ENCODE peak calls at places on chromosome 1, in seven cellular contexts. One of them, this sample, is unnamed.
A peak's percentile ranks its signal among the peaks of the same experiment; 100 is the strongest.

GRCh38 chr1:226939439-226940028 is 560 bp upstream of the COQ8A start:
- DNase-seq in fibroblast of lung: no peak
- DNase-seq in lower leg skin: peak; percentile 95
- DNase-seq in PC-3: peak; percentile 66
- DNase-seq in transverse colon: peak; percentile 67
- DNase-seq in B cell: peak; percentile 69
- DNase-seq in endothelial cell: peak; percentile 56
- DNase-seq in this sample: no peak

GRCh38 chr1:24052119-24052695 is 59.7 kb downstream of the MYOM3 start:
- DNase-seq in fibroblast of lung: no peak
- DNase-seq in lower leg skin: no peak
- DNase-seq in PC-3: no peak
- DNase-seq in transverse colon: no peak
- DNase-seq in B cell: no peak
- DNase-seq in endothelial cell: no peak
- DNase-seq in this sample: no peak

GRCh38 chr1:117059334-117059677 is 820 bp upstream of the TTF2 start:
- DNase-seq in fibroblast of lung: no peak
- DNase-seq in lower leg skin: no peak
- DNase-seq in PC-3: peak; percentile 56
- DNase-seq in transverse colon: peak; percentile 78
- DNase-seq in B cell: peak; percentile 58
- DNase-seq in endothelial cell: peak; percentile 35
- DNase-seq in this sample: no peak

GRCh38 chr1:20379075-20379474 is 88.4 kb downstream of the VWA5B1 start:
- DNase-seq in fibroblast of lung: no peak
- DNase-seq in lower leg skin: no peak
- DNase-seq in PC-3: no peak
- DNase-seq in transverse colon: no peak
- DNase-seq in B cell: no peak
- DNase-seq in endothelial cell: no peak
- DNase-seq in this sample: no peak

GRCh38 chr1:232578681-232579195 is 51.2 kb downstream of the SIPA1L2 start:
- DNase-seq in fibroblast of lung: no peak
- DNase-seq in lower leg skin: no peak
- DNase-seq in PC-3: peak; percentile 18
- DNase-seq in transverse colon: no peak
- DNase-seq in B cell: no peak
- DNase-seq in endothelial cell: peak; percentile 44
- DNase-seq in this sample: no peak

GRCh38 chr1:52056937-52057231 is 789 bp downstream of the BTF3L4 start:
- DNase-seq in fibroblast of lung: no peak
- DNase-seq in lower leg skin: no peak
- DNase-seq in PC-3: no peak
- DNase-seq in transverse colon: no peak
- DNase-seq in B cell: no peak
- DNase-seq in endothelial cell: no peak
- DNase-seq in this sample: no peak

GRCh38 chr1:178530520-178530919 is 17.6 kb downstream of the TEX35 start:
- DNase-seq in fibroblast of lung: peak; percentile 18
- DNase-seq in lower leg skin: no peak
- DNase-seq in PC-3: peak; percentile 28
- DNase-seq in transverse colon: no peak
- DNase-seq in B cell: no peak
- DNase-seq in endothelial cell: no peak
- DNase-seq in this sample: no peak

GRCh38 chr1:155185783-155186265 is 12.2 kb downstream of the TRIM46 start:
- DNase-seq in fibroblast of lung: no peak
- DNase-seq in lower leg skin: no peak
- DNase-seq in PC-3: no peak
- DNase-seq in transverse colon: no peak
- DNase-seq in B cell: no peak
- DNase-seq in endothelial cell: no peak
- DNase-seq in this sample: no peak

GRCh38 chr1:248890549-248891498 is 15.2 kb upstream of the PGBD2 start:
- DNase-seq in fibroblast of lung: no peak
- DNase-seq in lower leg skin: no peak
- DNase-seq in PC-3: no peak
- DNase-seq in transverse colon: no peak
- DNase-seq in B cell: no peak
- DNase-seq in endothelial cell: no peak
- DNase-seq in this sample: no peak

GRCh38 chr1:88394958-88395357 is 289.1 kb upstream of the PKN2 start:
- DNase-seq in fibroblast of lung: peak; percentile 11
- DNase-seq in lower leg skin: no peak
- DNase-seq in PC-3: no peak
- DNase-seq in transverse colon: no peak
- DNase-seq in B cell: no peak
- DNase-seq in endothelial cell: no peak
- DNase-seq in this sample: no peak

GRCh38 chr1:30760596-30761311 is 3.2 kb upstream of the LAPTM5 start:
- DNase-seq in fibroblast of lung: no peak
- DNase-seq in lower leg skin: no peak
- DNase-seq in PC-3: no peak
- DNase-seq in transverse colon: no peak
- DNase-seq in B cell: no peak
- DNase-seq in endothelial cell: no peak
- DNase-seq in this sample: no peak

GRCh38 chr1:10160173-10160572 is 50.2 kb upstream of the KIF1B start:
- DNase-seq in fibroblast of lung: no peak
- DNase-seq in lower leg skin: no peak
- DNase-seq in PC-3: no peak
- DNase-seq in transverse colon: no peak
- DNase-seq in B cell: no peak
- DNase-seq in endothelial cell: no peak
- DNase-seq in this sample: no peak

GRCh38 chr1:108000620-108001105 is 35.7 kb upstream of the VAV3 start:
- DNase-seq in fibroblast of lung: peak; percentile 95
- DNase-seq in lower leg skin: no peak
- DNase-seq in PC-3: peak; percentile 45
- DNase-seq in transverse colon: no peak
- DNase-seq in B cell: no peak
- DNase-seq in endothelial cell: no peak
- DNase-seq in this sample: no peak

GRCh38 chr1:170075186-170075585 is 691 bp upstream of the KIFAP3 start:
- DNase-seq in fibroblast of lung: no peak
- DNase-seq in lower leg skin: no peak
- DNase-seq in PC-3: no peak
- DNase-seq in transverse colon: no peak
- DNase-seq in B cell: no peak
- DNase-seq in endothelial cell: no peak
- DNase-seq in this sample: no peak

GRCh38 chr1:179287456-179287855 is 6.1 kb upstream of the SOAT1 start:
- DNase-seq in fibroblast of lung: no peak
- DNase-seq in lower leg skin: no peak
- DNase-seq in PC-3: no peak
- DNase-seq in transverse colon: no peak
- DNase-seq in B cell: no peak
- DNase-seq in endothelial cell: no peak
- DNase-seq in this sample: no peak

GRCh38 chr1:151762941-151763921 is at the start of gene MRPL9:
- DNase-seq in fibroblast of lung: peak; percentile 75
- DNase-seq in lower leg skin: peak; percentile 94
- DNase-seq in PC-3: peak; percentile 89
- DNase-seq in transverse colon: peak; percentile 84
- DNase-seq in B cell: peak; percentile 95
- DNase-seq in endothelial cell: peak; percentile 83
- DNase-seq in this sample: peak; percentile 94

GRCh38 chr1:167625040-167625823 is 4.8 kb upstream of the RCSD1 start:
- DNase-seq in fibroblast of lung: no peak
- DNase-seq in lower leg skin: peak; percentile 36
- DNase-seq in PC-3: no peak
- DNase-seq in transverse colon: no peak
- DNase-seq in B cell: no peak
- DNase-seq in endothelial cell: no peak
- DNase-seq in this sample: no peak

GRCh38 chr1:147545133-147545532 is 3.8 kb downstream of the BCL9 start:
- DNase-seq in fibroblast of lung: peak; percentile 23
- DNase-seq in lower leg skin: peak; percentile 87
- DNase-seq in PC-3: peak; percentile 95
- DNase-seq in transverse colon: peak; percentile 55
- DNase-seq in B cell: peak; percentile 12
- DNase-seq in endothelial cell: no peak
- DNase-seq in this sample: no peak

GRCh38 chr1:205711105-205712048 is 31.1 kb upstream of the SLC45A3 start:
- DNase-seq in fibroblast of lung: peak; percentile 88
- DNase-seq in lower leg skin: peak; percentile 68
- DNase-seq in PC-3: peak; percentile 93
- DNase-seq in transverse colon: peak; percentile 70
- DNase-seq in B cell: peak; percentile 66
- DNase-seq in endothelial cell: peak; percentile 73
- DNase-seq in this sample: no peak

GRCh38 chr1:81670286-81670685 is 130.4 kb upstream of the ADGRL2 start:
- DNase-seq in fibroblast of lung: peak; percentile 97
- DNase-seq in lower leg skin: no peak
- DNase-seq in PC-3: peak; percentile 96
- DNase-seq in transverse colon: peak; percentile 56
- DNase-seq in B cell: no peak
- DNase-seq in endothelial cell: no peak
- DNase-seq in this sample: no peak

DNA sequence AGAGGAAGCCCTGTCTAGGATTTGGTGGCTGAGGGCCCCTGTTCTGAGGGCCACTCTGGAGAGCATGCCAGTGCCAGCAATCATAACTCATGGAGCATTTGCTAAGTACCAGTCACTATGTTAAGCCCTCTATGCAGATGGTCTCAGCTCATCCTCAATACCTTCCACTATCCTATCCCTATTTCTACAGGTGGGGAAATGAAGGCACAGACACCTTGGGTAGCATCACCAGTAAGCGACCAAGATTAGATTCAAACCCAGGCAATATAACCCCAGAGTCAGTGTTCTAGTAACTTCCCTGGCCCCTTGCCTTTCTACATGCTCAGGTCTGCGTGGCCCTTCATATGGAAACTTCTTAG is 7.9 kb upstream of the NBPF1 start:
- DNase-seq in fibroblast of lung: no peak
- DNase-seq in lower leg skin: no peak
- DNase-seq in PC-3: no peak
- DNase-seq in transverse colon: no peak
- DNase-seq in B cell: no peak
- DNase-seq in endothelial cell: no peak
- DNase-seq in this sample: no peak
- TF ChIP-seq CTCF in fibroblast of lung: no peak
- TF ChIP-seq CTCF in lower leg skin: no peak
- TF ChIP-seq CTCF in PC-3: no peak
- TF ChIP-seq CTCF in transverse colon: no peak
- TF ChIP-seq CTCF in B cell: peak; percentile 65
- TF ChIP-seq CTCF in endothelial cell: peak; percentile 77
- TF ChIP-seq CTCF in this sample: peak; percentile 47

DNA sequence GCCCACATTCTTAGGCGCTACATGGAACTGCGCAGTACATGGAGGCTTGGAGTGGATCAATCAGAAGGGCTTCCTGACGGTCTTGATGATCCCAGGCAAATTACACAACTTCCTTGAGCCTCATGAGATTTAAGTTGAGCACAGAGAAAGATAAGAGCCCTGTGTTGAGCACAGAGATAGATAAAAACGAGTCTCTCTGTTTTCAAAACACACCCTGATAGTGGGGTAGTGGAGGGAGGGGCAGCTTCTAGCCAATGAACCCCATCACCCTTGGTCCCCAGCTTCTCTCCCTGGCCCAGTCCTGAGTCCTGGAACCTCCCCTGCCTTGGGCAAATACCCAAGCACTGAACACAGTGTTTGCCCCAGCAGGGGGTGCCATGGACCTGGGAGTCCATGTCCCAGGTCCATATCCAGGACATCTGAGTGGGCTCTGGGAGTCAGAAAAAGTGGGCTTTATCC is 9.1 kb downstream of the POU3F1 start:
- DNase-seq in fibroblast of lung: no peak
- DNase-seq in lower leg skin: no peak
- DNase-seq in PC-3: peak; percentile 44
- DNase-seq in transverse colon: no peak
- DNase-seq in B cell: no peak
- DNase-seq in endothelial cell: peak; percentile 53
- DNase-seq in this sample: no peak
- TF ChIP-seq CTCF in fibroblast of lung: peak; percentile 24
- TF ChIP-seq CTCF in lower leg skin: no peak
- TF ChIP-seq CTCF in PC-3: peak; percentile 57
- TF ChIP-seq CTCF in transverse colon: peak; percentile 14
- TF ChIP-seq CTCF in B cell: peak; percentile 19
- TF ChIP-seq CTCF in endothelial cell: peak; percentile 30
- TF ChIP-seq CTCF in this sample: peak; percentile 22

DNA sequence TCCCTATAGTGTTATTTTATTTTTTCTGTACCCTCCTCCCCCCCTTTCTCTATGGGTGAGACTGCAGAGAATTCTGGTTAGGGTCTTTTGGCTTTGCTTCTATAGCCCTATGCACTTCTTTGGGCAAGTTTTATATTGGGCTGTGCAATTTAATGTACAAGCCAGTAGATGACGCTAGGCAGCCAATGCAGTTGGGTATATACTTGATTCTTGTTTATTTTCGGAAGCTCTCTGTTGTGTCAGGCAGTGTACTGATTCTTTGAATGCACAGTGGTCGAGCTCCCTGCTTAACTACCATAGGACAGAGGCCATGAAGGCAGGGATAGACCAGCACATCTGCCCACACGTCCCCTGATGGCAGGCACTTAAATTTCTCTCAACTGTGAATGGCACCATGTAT is 34.1 kb upstream of the GPR52 start:
- DNase-seq in fibroblast of lung: peak; percentile 57
- DNase-seq in lower leg skin: no peak
- DNase-seq in PC-3: no peak
- DNase-seq in transverse colon: no peak
- DNase-seq in B cell: no peak
- DNase-seq in endothelial cell: peak; percentile 4
- DNase-seq in this sample: no peak
- TF ChIP-seq CTCF in fibroblast of lung: peak; percentile 39
- TF ChIP-seq CTCF in lower leg skin: no peak
- TF ChIP-seq CTCF in PC-3: peak; percentile 46
- TF ChIP-seq CTCF in transverse colon: no peak
- TF ChIP-seq CTCF in B cell: no peak
- TF ChIP-seq CTCF in endothelial cell: peak; percentile 18
- TF ChIP-seq CTCF in this sample: no peak

DNA sequence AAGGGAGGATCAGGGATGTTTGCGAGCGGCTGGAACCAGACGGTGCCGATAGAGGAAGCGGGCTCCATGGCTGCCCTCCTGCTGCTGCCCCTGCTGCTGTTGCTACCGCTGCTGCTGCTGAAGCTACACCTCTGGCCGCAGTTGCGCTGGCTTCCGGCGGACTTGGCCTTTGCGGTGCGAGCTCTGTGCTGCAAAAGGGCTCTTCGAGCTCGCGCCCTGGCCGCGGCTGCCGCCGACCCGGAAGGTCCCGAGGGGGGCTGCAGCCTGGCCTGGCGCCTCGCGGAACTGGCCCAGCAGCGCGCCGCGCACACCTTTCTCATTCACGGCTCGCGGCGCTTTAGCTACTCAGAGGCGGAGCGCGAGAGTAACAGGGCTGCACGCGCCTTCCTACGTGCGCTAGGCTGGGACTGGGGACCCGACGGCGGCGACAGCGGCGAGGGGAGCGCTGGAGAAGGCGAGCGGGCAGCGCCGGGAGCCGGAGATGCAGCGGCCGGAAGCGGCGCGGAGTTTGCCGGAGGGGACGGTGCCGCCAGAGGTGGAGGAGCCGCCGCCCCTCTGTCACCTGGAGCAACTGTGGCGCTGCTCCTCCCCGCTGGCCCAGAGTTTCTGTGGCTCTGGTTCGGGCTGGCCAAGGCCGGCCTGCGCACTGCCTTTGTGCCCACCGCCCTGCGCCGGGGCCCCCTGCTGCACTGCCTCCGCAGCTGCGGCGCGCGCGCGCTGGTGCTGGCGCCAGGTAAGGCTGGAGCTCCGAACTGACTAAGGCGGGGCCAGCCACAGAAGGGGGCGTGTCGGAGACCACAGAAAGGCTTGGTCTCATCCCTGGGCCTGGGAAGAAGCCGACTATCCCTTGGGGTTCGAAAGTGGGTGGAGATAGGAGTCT is 465 bp downstream of the SLC27A3 start:
- DNase-seq in fibroblast of lung: peak; percentile 27
- DNase-seq in lower leg skin: peak; percentile 95
- DNase-seq in PC-3: peak; percentile 79
- DNase-seq in transverse colon: peak; percentile 81
- DNase-seq in B cell: peak; percentile 80
- DNase-seq in endothelial cell: peak; percentile 53
- DNase-seq in this sample: no peak
- TF ChIP-seq CTCF in fibroblast of lung: no peak
- TF ChIP-seq CTCF in lower leg skin: no peak
- TF ChIP-seq CTCF in PC-3: no peak
- TF ChIP-seq CTCF in transverse colon: peak; percentile 26
- TF ChIP-seq CTCF in B cell: no peak
- TF ChIP-seq CTCF in endothelial cell: no peak
- TF ChIP-seq CTCF in this sample: no peak